ENCODE peak calls at places on chromosomes 13 and 19, in nine cellular contexts. B is activated CD8-positive, alpha-beta T cell treated with anti-CD3 and anti-CD28 coated beads for 36 hours; J is AG10803; L is stomach; P is cardiac fibroblast; Y is GM23338; A is fibroblast of lung; X is GM13976; G is HFFc6. H is an unnamed sample.
A peak's percentile ranks its signal among the peaks of the same experiment; 100 is the strongest.

GRCh38 chr19:43675269-43675879 is 5.4 kb upstream of the PLAUR start:
- DNase-seq in X (peak; percentile 62), L (peak; percentile 84), B (no peak), Y (peak; percentile 32), A (peak; percentile 23), J (peak; percentile 30), G (peak; percentile 30), P (peak; percentile 65), H (no peak)

GRCh38 chr13:35471466-35472307 is 4.8 kb downstream of the MAB21L1 start:
- DNase-seq in G (no peak), Y (peak; percentile 33), P (no peak), A (peak; percentile 33), L (no peak), X (no peak), J (peak; percentile 29), B (no peak), H (no peak)

GRCh38 chr13:98510156-98510509 is 66.8 kb downstream of the STK24 start:
- DNase-seq in J (no peak), P (no peak), A (no peak), B (no peak), G (no peak), L (no peak), X (no peak), Y (no peak), H (no peak)

GRCh38 chr19:35774274-35775045 is 904 bp upstream of the ARHGAP33 start:
- DNase-seq in X (no peak), P (no peak), J (no peak), B (no peak), G (no peak), L (no peak), A (no peak), Y (peak; percentile 37), H (no peak)

GRCh38 chr13:114099918-114100445 is 32.4 kb downstream of the RASA3 start:
- DNase-seq in J (no peak), G (no peak), L (no peak), X (no peak), A (peak; percentile 63), B (no peak), Y (peak; percentile 53), P (peak; percentile 65), H (no peak)

GRCh38 chr19:58543826-58544590 is at the start of gene TRIM28:
- DNase-seq in X (peak; percentile 100), G (peak; percentile 99), B (peak; percentile 100), L (peak; percentile 99), A (peak; percentile 99), J (peak; percentile 99), Y (peak; percentile 98), P (peak; percentile 99), H (peak; percentile 100)

GRCh38 chr13:109779074-109779473 is 7.3 kb downstream of the IRS2 start:
- DNase-seq in P (no peak), G (no peak), A (no peak), Y (no peak), L (no peak), B (peak; percentile 75), J (no peak), X (no peak), H (no peak)

GRCh38 chr13:114002009-114002544 is 28.2 kb upstream of the C13orf46 start:
- DNase-seq in X (no peak), A (no peak), L (peak; percentile 60), J (no peak), P (no peak), Y (peak; percentile 34), B (no peak), G (no peak), H (no peak)

GRCh38 chr19:7928334-7928706 is 2.4 kb upstream of the CTXN1 start:
- DNase-seq in Y (no peak), A (no peak), L (no peak), J (no peak), G (no peak), X (no peak), B (no peak), P (no peak), H (no peak)

GRCh38 chr13:28246891-28247290 is 108.5 kb downstream of the PAN3 start:
- DNase-seq in P (peak; percentile 10), A (no peak), X (no peak), Y (no peak), L (no peak), J (no peak), B (no peak), G (no peak), H (no peak)

GRCh38 chr13:41588899-41589298 is 131.5 kb downstream of the RGCC start:
- DNase-seq in L (no peak), J (peak; percentile 95), P (peak; percentile 97), A (peak; percentile 94), G (peak; percentile 95), B (peak; percentile 46), X (no peak), Y (peak; percentile 21), H (no peak)

GRCh38 chr13:41590643-41591042 is 133.3 kb downstream of the RGCC start:
- DNase-seq in G (no peak), B (no peak), L (no peak), A (no peak), J (no peak), Y (no peak), X (no peak), P (no peak), H (no peak)

GRCh38 chr13:41589434-41589833 is 132.1 kb downstream of the RGCC start:
- DNase-seq in P (no peak), A (no peak), G (no peak), J (no peak), B (no peak), L (no peak), X (no peak), Y (no peak), H (no peak)

GRCh38 chr13:41590122-41590521 is 132.8 kb downstream of the RGCC start:
- DNase-seq in P (no peak), A (no peak), X (no peak), G (no peak), B (no peak), L (no peak), J (no peak), Y (no peak), H (no peak)

GRCh38 chr13:41587490-41587889 is 130.1 kb downstream of the RGCC start:
- DNase-seq in L (no peak), J (no peak), Y (peak; percentile 64), A (no peak), B (peak; percentile 37), P (no peak), G (no peak), X (no peak), H (no peak)
- TF ChIP-seq CTCF in L (no peak), J (no peak), Y (peak; percentile 33), A (no peak), B (peak; percentile 20), P (no peak), G (peak; percentile 54), X (no peak), H (no peak)

DNA sequence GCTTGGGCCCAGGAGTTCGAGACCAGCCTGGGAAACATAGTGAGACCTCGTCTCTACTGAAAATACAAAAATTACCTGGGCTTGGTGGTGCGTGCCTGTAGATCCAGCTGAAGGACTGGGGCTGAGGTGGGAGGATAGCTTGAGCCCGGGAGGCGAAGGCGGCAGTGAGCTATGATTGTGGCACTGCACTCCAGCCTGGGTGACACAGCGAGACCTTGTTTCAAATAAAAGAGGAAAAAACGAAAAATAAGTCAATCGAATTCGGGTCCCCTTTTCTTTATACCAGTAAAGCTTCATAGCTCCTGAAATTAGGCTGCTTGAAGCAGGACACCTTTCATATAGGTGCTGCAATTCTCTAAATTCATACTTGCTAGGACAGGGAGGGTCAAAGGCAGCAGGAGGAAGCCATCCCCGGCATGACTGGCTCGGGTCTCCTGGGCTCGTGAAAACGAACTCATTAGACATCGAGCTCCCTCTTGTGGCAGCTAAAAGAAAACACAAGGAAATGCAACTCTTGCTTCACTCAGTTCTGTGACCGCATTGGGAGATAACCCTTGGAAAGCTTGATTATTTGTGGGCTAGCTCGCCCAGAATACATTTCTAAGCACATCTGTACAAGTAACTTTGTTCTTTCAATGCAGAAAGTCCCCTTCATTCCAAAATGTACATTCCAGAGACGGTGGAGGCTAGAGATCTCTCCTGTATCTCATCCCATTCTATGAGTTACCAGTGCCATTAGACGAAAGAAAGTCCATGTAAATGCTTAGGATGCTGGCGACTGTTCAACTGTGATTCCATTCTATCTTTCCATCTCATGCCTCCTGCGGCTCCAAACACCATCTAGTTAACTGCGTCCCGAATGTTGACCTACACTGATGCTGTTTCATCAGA is 16.8 kb downstream of the FPR2 start:
- DNase-seq in L (peak; percentile 45), X (peak; percentile 64), G (peak; percentile 67), P (peak; percentile 96), Y (peak; percentile 93), A (peak; percentile 90), B (peak; percentile 54), J (peak; percentile 89), H (no peak)
- TF ChIP-seq CTCF in L (peak; percentile 30), X (peak; percentile 49), G (peak; percentile 89), P (peak; percentile 64), Y (peak; percentile 88), A (peak; percentile 71), B (peak; percentile 80), J (peak; percentile 79), H (no peak)

GRCh38 chr19:49534632-49535385 is 7.0 kb downstream of the RCN3 start:
- DNase-seq in X (no peak), Y (no peak), L (no peak), A (no peak), B (peak; percentile 32), G (no peak), P (no peak), J (no peak), H (no peak)
- TF ChIP-seq CTCF in X (no peak), Y (no peak), L (no peak), A (no peak), B (peak; percentile 49), G (no peak), P (no peak), J (no peak), H (no peak)

GRCh38 chr13:45194081-45194939 is 6.5 kb downstream of the KCTD4 start:
- DNase-seq in L (no peak), P (peak; percentile 67), B (no peak), G (no peak), Y (peak; percentile 61), A (peak; percentile 65), J (peak; percentile 46), X (no peak), H (no peak)
- TF ChIP-seq CTCF in L (no peak), P (peak; percentile 64), B (no peak), G (peak; percentile 42), Y (peak; percentile 67), A (peak; percentile 45), J (peak; percentile 56), X (no peak), H (no peak)

GRCh38 chr19:805161-805561 is 7.9 kb downstream of the PTBP1 start:
- DNase-seq in L (no peak), P (no peak), G (no peak), J (no peak), X (no peak), A (no peak), Y (no peak), B (no peak), H (no peak)
- TF ChIP-seq CTCF in L (no peak), P (no peak), G (no peak), J (no peak), X (no peak), A (no peak), Y (no peak), B (no peak), H (no peak)

GRCh38 chr13:85549819-85550218 is 249.4 kb downstream of the SLITRK6 start:
- DNase-seq in J (no peak), L (no peak), P (no peak), B (no peak), A (no peak), Y (no peak), X (no peak), G (no peak), H (no peak)
- TF ChIP-seq CTCF in J (no peak), L (no peak), P (no peak), B (no peak), A (no peak), Y (no peak), X (no peak), G (no peak), H (no peak)